ENCODE peak calls at places on chromosomes 3 and 15, in five cellular contexts. One of them, this sample, is unnamed.

GRCh38 chr3:50345586-50345985 is at the start of gene ZMYND10:
- DNase-seq in activated T-cell treated with anti-CD3 and anti-CD28 coated beads, Interleukin-2, amount 50 U/mL, for 4 hours: peak; percentile 66
- DNase-seq in memory B cell: peak; percentile 74
- DNase-seq in neural crest cell: peak; percentile 63
- DNase-seq in cardiac fibroblast: peak; percentile 64
- DNase-seq in this sample: peak; percentile 59

GRCh38 chr3:84092907-84093306 is 865.9 kb upstream of the CADM2 start:
- DNase-seq in activated T-cell treated with anti-CD3 and anti-CD28 coated beads, Interleukin-2, amount 50 U/mL, for 4 hours: no peak
- DNase-seq in memory B cell: no peak
- DNase-seq in neural crest cell: no peak
- DNase-seq in cardiac fibroblast: no peak
- DNase-seq in this sample: no peak

GRCh38 chr15:74245342-74245931 is 9.3 kb downstream of the CCDC33 start:
- DNase-seq in activated T-cell treated with anti-CD3 and anti-CD28 coated beads, Interleukin-2, amount 50 U/mL, for 4 hours: no peak
- DNase-seq in memory B cell: no peak
- DNase-seq in neural crest cell: peak; percentile 46
- DNase-seq in cardiac fibroblast: no peak
- DNase-seq in this sample: peak; percentile 22

GRCh38 chr3:187689984-187690383 is 12.4 kb downstream of the RTP2 start:
- DNase-seq in activated T-cell treated with anti-CD3 and anti-CD28 coated beads, Interleukin-2, amount 50 U/mL, for 4 hours: no peak
- DNase-seq in memory B cell: no peak
- DNase-seq in neural crest cell: no peak
- DNase-seq in cardiac fibroblast: peak; percentile 25
- DNase-seq in this sample: no peak

GRCh38 chr15:92803852-92804609 is 96.1 kb upstream of the CHD2 start:
- DNase-seq in activated T-cell treated with anti-CD3 and anti-CD28 coated beads, Interleukin-2, amount 50 U/mL, for 4 hours: peak; percentile 65
- DNase-seq in memory B cell: no peak
- DNase-seq in neural crest cell: no peak
- DNase-seq in cardiac fibroblast: peak; percentile 100
- DNase-seq in this sample: no peak

GRCh38 chr3:4994144-4994730 is 15.0 kb downstream of the BHLHE40 start:
- DNase-seq in activated T-cell treated with anti-CD3 and anti-CD28 coated beads, Interleukin-2, amount 50 U/mL, for 4 hours: no peak
- DNase-seq in memory B cell: no peak
- DNase-seq in neural crest cell: no peak
- DNase-seq in cardiac fibroblast: no peak
- DNase-seq in this sample: no peak

GRCh38 chr3:120536642-120537041 is 59.5 kb upstream of the NDUFB4 start:
- DNase-seq in activated T-cell treated with anti-CD3 and anti-CD28 coated beads, Interleukin-2, amount 50 U/mL, for 4 hours: no peak
- DNase-seq in memory B cell: no peak
- DNase-seq in neural crest cell: no peak
- DNase-seq in cardiac fibroblast: peak; percentile 37
- DNase-seq in this sample: no peak

GRCh38 chr15:62922514-62922913 is 120.0 kb upstream of the TPM1 start:
- DNase-seq in activated T-cell treated with anti-CD3 and anti-CD28 coated beads, Interleukin-2, amount 50 U/mL, for 4 hours: no peak
- DNase-seq in memory B cell: no peak
- DNase-seq in neural crest cell: no peak
- DNase-seq in cardiac fibroblast: no peak
- DNase-seq in this sample: no peak

GRCh38 chr15:75553659-75554058 is 25.5 kb downstream of the PTPN9 start:
- DNase-seq in activated T-cell treated with anti-CD3 and anti-CD28 coated beads, Interleukin-2, amount 50 U/mL, for 4 hours: no peak
- DNase-seq in memory B cell: no peak
- DNase-seq in neural crest cell: no peak
- DNase-seq in cardiac fibroblast: no peak
- DNase-seq in this sample: no peak

GRCh38 chr15:53447742-53448141 is 311.7 kb downstream of the WDR72 start:
- DNase-seq in activated T-cell treated with anti-CD3 and anti-CD28 coated beads, Interleukin-2, amount 50 U/mL, for 4 hours: no peak
- DNase-seq in memory B cell: no peak
- DNase-seq in neural crest cell: no peak
- DNase-seq in cardiac fibroblast: no peak
- DNase-seq in this sample: no peak

GRCh38 chr3:42066516-42067181 is 24.5 kb upstream of the TRAK1 start:
- DNase-seq in activated T-cell treated with anti-CD3 and anti-CD28 coated beads, Interleukin-2, amount 50 U/mL, for 4 hours: no peak
- DNase-seq in memory B cell: peak; percentile 63
- DNase-seq in neural crest cell: no peak
- DNase-seq in cardiac fibroblast: peak; percentile 88
- DNase-seq in this sample: no peak